ENCODE peak calls at places on chromosomes 1 and 21, in seven cellular contexts. G is heart right ventricle, B is endothelial cell of umbilical vein, I is gastrocnemius medialis, Z is transverse colon, J is body of pancreas, T is Peyer's patch. R is an unnamed sample. For H3K9me3, the result is how much of the 10 kb centered on the place peaks cover.

GRCh38 chr1:83497563-83497962 is 501.4 kb downstream of the TTLL7 start:
- DNase-seq in G (no peak), B (peak), I (no peak), Z (no peak), J (no peak), T (no peak), R (no peak)

GRCh38 chr1:227572752-227573151 is 9.4 kb downstream of the ZNF678 start:
- DNase-seq in G (peak), B (no peak), I (no peak), Z (no peak), J (no peak), T (no peak), R (no peak)

GRCh38 chr1:179879797-179880196 is 2.2 kb upstream of the TOR1AIP2 start:
- DNase-seq in G (no peak), B (no peak), I (no peak), Z (no peak), J (no peak), T (no peak), R (no peak)

GRCh38 chr1:109828756-109829505 is 65.2 kb upstream of the EPS8L3 start:
- DNase-seq in G (no peak), B (no peak), I (no peak), Z (no peak), J (no peak), T (no peak), R (no peak)

GRCh38 chr1:207883660-207884245 is 27.2 kb downstream of the CD34 start:
- DNase-seq in G (no peak), B (no peak), I (no peak), Z (no peak), J (no peak), T (no peak), R (no peak)

GRCh38 chr1:226625326-226625725 is 76.8 kb downstream of the STUM start:
- DNase-seq in G (no peak), B (no peak), I (no peak), Z (no peak), J (no peak), T (no peak), R (no peak)

GRCh38 chr1:186212574-186213224 is 162.4 kb downstream of the TPR start:
- DNase-seq in G (no peak), B (peak), I (no peak), Z (peak), J (peak), T (no peak), R (peak)

GRCh38 chr1:45243476-45244343 is 37.3 kb upstream of the ZSWIM5 start:
- DNase-seq in G (no peak), B (no peak), I (no peak), Z (no peak), J (no peak), T (no peak), R (no peak)

GRCh38 chr21:20739421-20739820 is 258.8 kb upstream of the NCAM2 start:
- DNase-seq in G (no peak), B (no peak), I (no peak), Z (no peak), J (no peak), T (no peak), R (no peak)

GRCh38 chr1:3930282-3930681 is 30.2 kb upstream of the C1orf174 start:
- DNase-seq in G (no peak), B (no peak), I (no peak), Z (no peak), J (no peak), T (no peak), R (no peak)

DNA sequence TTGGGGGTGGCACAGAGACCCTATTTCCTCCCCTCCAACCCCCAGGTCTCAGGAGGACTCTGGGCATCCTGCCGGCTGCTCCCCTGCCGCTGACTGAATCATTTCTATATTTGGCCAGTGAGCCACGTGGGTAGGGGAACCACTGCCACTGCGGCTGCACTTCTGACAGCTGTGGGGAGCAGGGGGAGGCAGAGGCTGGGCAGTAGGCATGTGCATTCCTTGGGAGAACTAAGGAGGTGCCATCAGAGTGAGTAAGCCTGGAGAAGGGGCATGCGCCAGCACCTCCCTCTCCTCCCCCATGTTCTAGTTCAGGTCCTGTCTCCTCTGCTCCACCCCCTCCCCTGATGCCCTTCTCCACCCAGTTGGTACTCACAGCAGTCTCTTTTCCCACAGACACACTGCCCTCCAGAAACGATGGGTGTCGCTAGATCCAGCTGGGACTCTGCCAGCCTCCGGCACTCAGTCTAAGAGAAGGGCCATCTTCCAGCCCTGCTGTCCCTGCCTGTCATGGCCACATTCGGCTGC is 12.0 kb downstream of the PPFIA4 start:
- DNase-seq in G (peak), B (no peak), I (peak), Z (peak), J (peak), T (no peak), R (peak)
- H3K27ac ChIP-seq in G (peak), B (no peak), I (peak), Z (peak), J (no peak), T (no peak), R (no peak)

DNA sequence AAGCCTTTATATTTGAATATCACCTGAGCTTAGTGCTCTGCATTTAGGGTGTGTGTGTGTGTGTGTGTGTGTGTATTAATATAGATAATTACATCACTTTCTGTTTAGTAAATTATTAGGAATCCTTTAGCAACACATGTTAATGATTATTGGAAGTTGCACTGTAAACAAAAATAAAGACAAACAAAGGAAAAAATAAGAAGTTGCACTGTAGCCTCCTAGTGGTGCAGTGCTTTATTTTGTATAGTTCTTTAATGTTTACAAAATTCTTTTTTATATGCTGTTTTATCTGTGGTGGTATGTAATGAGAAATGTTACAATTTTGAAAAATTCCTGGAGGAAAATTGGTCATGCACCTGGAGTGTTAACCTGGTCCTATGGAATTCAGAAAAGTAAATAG is 69.2 kb downstream of the UBE4B start:
- DNase-seq in G (no peak), B (no peak), I (no peak), Z (no peak), J (no peak), T (no peak), R (no peak)
- TF ChIP-seq CTCF in G (no peak), B (no peak), I (no peak), Z (no peak), J (no peak), T (no peak), R (no peak)

GRCh38 chr1:2829846-2830615 is 28.5 kb upstream of the TTC34 start:
- DNase-seq in G (no peak), B (no peak), I (no peak), Z (no peak), J (no peak), T (no peak), R (no peak)
- H3K9me3 ChIP-seq in G (under half), B (under half), I (under half), Z (under half), J (under half), T (under half), R (under half)

GRCh38 chr1:54998100-54998499 is 633 bp upstream of the BSND start:
- DNase-seq in G (no peak), B (no peak), I (no peak), Z (no peak), J (no peak), T (no peak), R (no peak)

GRCh38 chr1:54996359-54996868 is 2.3 kb upstream of the BSND start:
- DNase-seq in G (peak), B (peak), I (peak), Z (peak), J (peak), T (peak), R (peak)

GRCh38 chr1:54997711-54997986 is 1.1 kb upstream of the BSND start:
- DNase-seq in G (no peak), B (no peak), I (no peak), Z (no peak), J (no peak), T (no peak), R (no peak)

GRCh38 chr1:54995835-54996234 is 2.9 kb upstream of the BSND start:
- DNase-seq in G (no peak), B (no peak), I (no peak), Z (no peak), J (no peak), T (no peak), R (no peak)

DNA sequence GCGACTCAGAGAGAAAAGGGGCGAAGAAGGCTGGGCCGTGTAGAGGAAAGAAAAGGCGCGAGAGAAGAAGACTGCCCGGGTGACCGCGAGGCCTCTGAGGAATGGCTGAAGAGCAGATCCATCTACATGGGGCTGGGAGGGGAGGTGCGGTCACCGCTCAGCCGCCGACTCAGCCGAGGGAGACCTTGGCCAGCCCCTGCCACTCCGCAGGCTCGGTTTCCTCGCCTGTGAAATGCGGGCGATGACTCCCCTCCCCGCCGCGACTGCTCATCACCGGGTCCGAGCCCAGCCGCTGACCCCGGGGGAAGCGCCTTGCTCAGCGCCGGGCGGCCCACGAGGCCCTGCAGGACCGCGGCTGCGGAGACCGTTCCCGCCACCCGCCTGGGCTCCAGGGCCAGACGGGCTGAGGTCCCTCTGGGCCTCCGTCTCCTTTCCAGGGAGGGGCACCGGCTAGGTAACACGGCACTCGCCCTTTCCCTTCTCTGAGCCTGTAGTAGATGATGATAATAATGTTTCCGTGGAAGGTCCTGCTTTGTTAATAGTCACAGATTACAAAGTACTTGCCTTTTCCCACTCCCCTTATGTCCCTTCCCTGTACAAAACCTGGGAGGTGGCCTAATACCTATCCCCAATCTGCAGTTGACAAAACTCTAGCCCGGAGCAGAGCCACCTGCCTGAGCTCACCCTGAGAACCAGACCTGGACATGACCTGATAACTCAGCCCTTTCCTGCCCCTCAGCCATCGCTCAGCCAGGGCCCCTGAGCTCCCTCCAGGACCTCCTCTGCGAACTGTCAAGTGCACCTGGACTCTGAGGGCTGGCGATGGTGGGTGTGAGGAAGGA is 1.6 kb upstream of the BSND start:
- DNase-seq in G (no peak), B (peak), I (no peak), Z (no peak), J (no peak), T (no peak), R (no peak)
- H3K27ac ChIP-seq in G (no peak), B (no peak), I (no peak), Z (no peak), J (no peak), T (no peak), R (no peak)

GRCh38 chr1:200873671-200874397 is 1.1 kb downstream of the GPR25 start:
- DNase-seq in G (no peak), B (no peak), I (no peak), Z (no peak), J (no peak), T (no peak), R (no peak)
- TF ChIP-seq CTCF in G (no peak), B (no peak), I (no peak), Z (no peak), J (no peak), T (no peak), R (no peak)

GRCh38 chr1:246966502-246966901 is 34.8 kb upstream of the AHCTF1 start:
- DNase-seq in G (no peak), B (no peak), I (no peak), Z (no peak), J (no peak), T (no peak), R (no peak)

GRCh38 chr1:246971322-246971721 is 36.5 kb downstream of the ZNF695 start:
- DNase-seq in G (peak), B (peak), I (peak), Z (peak), J (peak), T (no peak), R (peak)

GRCh38 chr1:246969621-246970020 is 37.9 kb upstream of the AHCTF1 start:
- DNase-seq in G (no peak), B (no peak), I (no peak), Z (no peak), J (no peak), T (no peak), R (no peak)

DNA sequence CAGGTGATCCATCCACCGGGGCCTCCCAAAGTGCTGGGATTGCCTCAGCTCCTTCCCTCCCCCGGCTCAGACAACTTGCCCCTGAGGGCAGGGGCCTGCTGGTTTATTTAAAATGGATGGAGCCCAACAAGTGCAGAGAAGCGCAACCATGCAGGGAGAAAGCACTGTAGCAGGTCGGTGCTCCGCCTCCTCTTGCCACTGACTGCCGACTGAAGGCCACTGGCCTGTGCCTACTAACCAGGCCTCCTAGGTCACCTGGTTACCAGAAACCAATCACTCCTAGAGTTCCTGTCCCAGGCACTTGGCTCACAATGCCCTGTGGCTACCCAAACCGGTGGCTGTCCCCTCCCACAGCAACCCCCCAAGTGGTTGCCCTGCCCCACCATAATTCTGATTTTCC is 35.9 kb downstream of the ZNF695 start:
- DNase-seq in G (no peak), B (no peak), I (no peak), Z (no peak), J (no peak), T (no peak), R (no peak)
- H3K9me3 ChIP-seq in G (under half), B (under half), I (under half), Z (under half), J (under half), T (under half), R (under half)

GRCh38 chr21:14614287-14614686 is 68.2 kb upstream of the SAMSN1 start:
- DNase-seq in G (no peak), B (no peak), I (no peak), Z (no peak), J (no peak), T (no peak), R (no peak)

GRCh38 chr21:14616303-14617039 is 70.4 kb upstream of the SAMSN1 start:
- DNase-seq in G (no peak), B (no peak), I (no peak), Z (no peak), J (no peak), T (no peak), R (no peak)

GRCh38 chr21:14620152-14620551 is 74.0 kb upstream of the SAMSN1 start:
- DNase-seq in G (no peak), B (no peak), I (no peak), Z (no peak), J (no peak), T (no peak), R (no peak)

GRCh38 chr21:14617040-14617393 is 70.9 kb upstream of the SAMSN1 start:
- DNase-seq in G (no peak), B (no peak), I (no peak), Z (no peak), J (no peak), T (no peak), R (no peak)

DNA sequence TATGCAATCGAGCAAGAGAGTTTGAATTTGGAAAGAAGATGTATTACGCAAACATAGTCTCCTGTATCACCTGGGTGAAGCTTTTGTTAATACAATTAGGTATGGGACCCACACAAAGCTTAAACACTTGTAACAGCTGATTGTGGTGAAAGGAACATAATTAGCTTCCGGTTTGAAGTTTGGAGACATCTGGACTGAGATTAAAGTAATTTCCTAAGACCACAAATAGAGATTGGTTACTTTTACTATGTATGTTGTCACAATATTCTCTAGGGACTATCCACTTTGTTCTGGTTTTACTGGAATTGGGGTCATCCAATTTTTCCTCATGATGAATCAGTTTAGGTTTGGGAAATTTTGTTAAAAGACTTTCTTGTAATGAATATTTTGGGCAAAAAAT is 71.7 kb upstream of the SAMSN1 start:
- DNase-seq in G (no peak), B (no peak), I (no peak), Z (no peak), J (no peak), T (no peak), R (no peak)
- H3K27ac ChIP-seq in G (no peak), B (no peak), I (no peak), Z (no peak), J (no peak), T (no peak), R (no peak)

GRCh38 chr1:203305809-203306088 is 430 bp downstream of the BTG2 start:
- DNase-seq in G (no peak), B (no peak), I (no peak), Z (no peak), J (no peak), T (no peak), R (no peak)

GRCh38 chr1:203307690-203308126 is 2.4 kb downstream of the BTG2 start:
- DNase-seq in G (no peak), B (no peak), I (no peak), Z (peak), J (peak), T (no peak), R (no peak)

GRCh38 chr1:203304919-203305808 is at the start of gene BTG2:
- DNase-seq in G (peak), B (peak), I (peak), Z (peak), J (peak), T (peak), R (peak)

GRCh38 chr1:203306970-203307541 is 1.7 kb downstream of the BTG2 start:
- DNase-seq in G (peak), B (peak), I (no peak), Z (peak), J (peak), T (peak), R (no peak)

GRCh38 chr1:203306089-203306969 is 1.0 kb downstream of the BTG2 start:
- DNase-seq in G (peak), B (peak), I (peak), Z (peak), J (peak), T (peak), R (peak)
- TF ChIP-seq CTCF in G (no peak), B (no peak), I (peak), Z (no peak), J (no peak), T (no peak), R (no peak)

R was measured in adrenal gland.